ENCODE peak calls at places on chromosomes 4 and X, in eight cellular contexts. One of them, this sample, is unnamed.

GRCh38 chr4:103450693-103451092 is 252.6 kb upstream of the CENPE start:
- DNase-seq in fibroblast of pulmonary artery: no peak
- DNase-seq in left colon: no peak
- DNase-seq in WTC11: no peak
- DNase-seq in stimulated activated CD4-positive, alpha-beta T cell treated with anti-CD3 and anti-CD28 coated beads, Interleukin-15, amount 100 ng/mL, for 1 hour: no peak
- DNase-seq in NCI-H460: no peak
- DNase-seq in small intestine: no peak
- DNase-seq in activated gamma-delta T cell treated with Interleukin-2 at 50 U/mL for 16 hours: no peak
- DNase-seq in this sample: no peak

GRCh38 chr4:6781113-6781512 is 1.4 kb upstream of the KIAA0232 start:
- DNase-seq in fibroblast of pulmonary artery: no peak
- DNase-seq in left colon: peak; percentile 52
- DNase-seq in WTC11: no peak
- DNase-seq in stimulated activated CD4-positive, alpha-beta T cell treated with anti-CD3 and anti-CD28 coated beads, Interleukin-15, amount 100 ng/mL, for 1 hour: no peak
- DNase-seq in NCI-H460: no peak
- DNase-seq in small intestine: no peak
- DNase-seq in activated gamma-delta T cell treated with Interleukin-2 at 50 U/mL for 16 hours: no peak
- DNase-seq in this sample: no peak

GRCh38 chr4:188008377-188008776 is 12.8 kb downstream of the ZFP42 start:
- DNase-seq in fibroblast of pulmonary artery: peak; percentile 48
- DNase-seq in left colon: no peak
- DNase-seq in WTC11: no peak
- DNase-seq in stimulated activated CD4-positive, alpha-beta T cell treated with anti-CD3 and anti-CD28 coated beads, Interleukin-15, amount 100 ng/mL, for 1 hour: no peak
- DNase-seq in NCI-H460: peak; percentile 25
- DNase-seq in small intestine: no peak
- DNase-seq in activated gamma-delta T cell treated with Interleukin-2 at 50 U/mL for 16 hours: no peak
- DNase-seq in this sample: peak; percentile 52

GRCh38 chr4:52868138-52868537 is 6.0 kb downstream of the RASL11B start:
- DNase-seq in fibroblast of pulmonary artery: no peak
- DNase-seq in left colon: no peak
- DNase-seq in WTC11: peak; percentile 56
- DNase-seq in stimulated activated CD4-positive, alpha-beta T cell treated with anti-CD3 and anti-CD28 coated beads, Interleukin-15, amount 100 ng/mL, for 1 hour: no peak
- DNase-seq in NCI-H460: no peak
- DNase-seq in small intestine: no peak
- DNase-seq in activated gamma-delta T cell treated with Interleukin-2 at 50 U/mL for 16 hours: no peak
- DNase-seq in this sample: no peak

GRCh38 chr4:16801356-16801755 is 97.1 kb downstream of the LDB2 start:
- DNase-seq in fibroblast of pulmonary artery: no peak
- DNase-seq in left colon: no peak
- DNase-seq in WTC11: no peak
- DNase-seq in stimulated activated CD4-positive, alpha-beta T cell treated with anti-CD3 and anti-CD28 coated beads, Interleukin-15, amount 100 ng/mL, for 1 hour: no peak
- DNase-seq in NCI-H460: no peak
- DNase-seq in small intestine: no peak
- DNase-seq in activated gamma-delta T cell treated with Interleukin-2 at 50 U/mL for 16 hours: no peak
- DNase-seq in this sample: no peak

GRCh38 chrX:6667048-6667768 is 132.3 kb upstream of the VCX3A start:
- DNase-seq in fibroblast of pulmonary artery: no peak
- DNase-seq in left colon: no peak
- DNase-seq in WTC11: no peak
- DNase-seq in stimulated activated CD4-positive, alpha-beta T cell treated with anti-CD3 and anti-CD28 coated beads, Interleukin-15, amount 100 ng/mL, for 1 hour: no peak
- DNase-seq in NCI-H460: no peak
- DNase-seq in small intestine: no peak
- DNase-seq in activated gamma-delta T cell treated with Interleukin-2 at 50 U/mL for 16 hours: no peak
- DNase-seq in this sample: no peak

GRCh38 chr4:106365613-106366012 is 3.0 kb downstream of the GIMD1 start:
- DNase-seq in fibroblast of pulmonary artery: peak; percentile 92
- DNase-seq in left colon: no peak
- DNase-seq in WTC11: no peak
- DNase-seq in stimulated activated CD4-positive, alpha-beta T cell treated with anti-CD3 and anti-CD28 coated beads, Interleukin-15, amount 100 ng/mL, for 1 hour: no peak
- DNase-seq in NCI-H460: peak; percentile 18
- DNase-seq in small intestine: peak; percentile 67
- DNase-seq in activated gamma-delta T cell treated with Interleukin-2 at 50 U/mL for 16 hours: no peak
- DNase-seq in this sample: peak; percentile 84

GRCh38 chr4:173526724-173527102 is 3.3 kb downstream of the HAND2 start:
- DNase-seq in fibroblast of pulmonary artery: no peak
- DNase-seq in left colon: no peak
- DNase-seq in WTC11: no peak
- DNase-seq in stimulated activated CD4-positive, alpha-beta T cell treated with anti-CD3 and anti-CD28 coated beads, Interleukin-15, amount 100 ng/mL, for 1 hour: no peak
- DNase-seq in NCI-H460: no peak
- DNase-seq in small intestine: no peak
- DNase-seq in activated gamma-delta T cell treated with Interleukin-2 at 50 U/mL for 16 hours: no peak
- DNase-seq in this sample: no peak

GRCh38 chrX:13901354-13901753 is 84.5 kb upstream of the GPM6B start:
- DNase-seq in fibroblast of pulmonary artery: no peak
- DNase-seq in left colon: no peak
- DNase-seq in WTC11: no peak
- DNase-seq in stimulated activated CD4-positive, alpha-beta T cell treated with anti-CD3 and anti-CD28 coated beads, Interleukin-15, amount 100 ng/mL, for 1 hour: no peak
- DNase-seq in NCI-H460: no peak
- DNase-seq in small intestine: no peak
- DNase-seq in activated gamma-delta T cell treated with Interleukin-2 at 50 U/mL for 16 hours: no peak
- DNase-seq in this sample: no peak

GRCh38 chr4:891747-892146 is 40.4 kb downstream of the GAK start:
- DNase-seq in fibroblast of pulmonary artery: peak; percentile 10
- DNase-seq in left colon: no peak
- DNase-seq in WTC11: peak; percentile 74
- DNase-seq in stimulated activated CD4-positive, alpha-beta T cell treated with anti-CD3 and anti-CD28 coated beads, Interleukin-15, amount 100 ng/mL, for 1 hour: no peak
- DNase-seq in NCI-H460: no peak
- DNase-seq in small intestine: peak; percentile 2
- DNase-seq in activated gamma-delta T cell treated with Interleukin-2 at 50 U/mL for 16 hours: no peak
- DNase-seq in this sample: no peak

GRCh38 chr4:89158884-89159503 is 47.7 kb downstream of the TIGD2 start:
- DNase-seq in fibroblast of pulmonary artery: peak; percentile 72
- DNase-seq in left colon: no peak
- DNase-seq in WTC11: no peak
- DNase-seq in stimulated activated CD4-positive, alpha-beta T cell treated with anti-CD3 and anti-CD28 coated beads, Interleukin-15, amount 100 ng/mL, for 1 hour: no peak
- DNase-seq in NCI-H460: peak; percentile 66
- DNase-seq in small intestine: peak; percentile 56
- DNase-seq in activated gamma-delta T cell treated with Interleukin-2 at 50 U/mL for 16 hours: no peak
- DNase-seq in this sample: peak; percentile 40

GRCh38 chr4:54234497-54235205 is 5.6 kb downstream of the PDGFRA start:
- DNase-seq in fibroblast of pulmonary artery: peak; percentile 39
- DNase-seq in left colon: no peak
- DNase-seq in WTC11: no peak
- DNase-seq in stimulated activated CD4-positive, alpha-beta T cell treated with anti-CD3 and anti-CD28 coated beads, Interleukin-15, amount 100 ng/mL, for 1 hour: no peak
- DNase-seq in NCI-H460: no peak
- DNase-seq in small intestine: no peak
- DNase-seq in activated gamma-delta T cell treated with Interleukin-2 at 50 U/mL for 16 hours: no peak
- DNase-seq in this sample: peak; percentile 70

GRCh38 chr4:123017636-123018390 is 95.4 kb upstream of the NUDT6 start:
- DNase-seq in fibroblast of pulmonary artery: peak; percentile 60
- DNase-seq in left colon: no peak
- DNase-seq in WTC11: no peak
- DNase-seq in stimulated activated CD4-positive, alpha-beta T cell treated with anti-CD3 and anti-CD28 coated beads, Interleukin-15, amount 100 ng/mL, for 1 hour: no peak
- DNase-seq in NCI-H460: no peak
- DNase-seq in small intestine: no peak
- DNase-seq in activated gamma-delta T cell treated with Interleukin-2 at 50 U/mL for 16 hours: no peak
- DNase-seq in this sample: peak; percentile 16

GRCh38 chr4:80069108-80069836 is 3.8 kb downstream of the ANTXR2 start:
- DNase-seq in fibroblast of pulmonary artery: no peak
- DNase-seq in left colon: no peak
- DNase-seq in WTC11: no peak
- DNase-seq in stimulated activated CD4-positive, alpha-beta T cell treated with anti-CD3 and anti-CD28 coated beads, Interleukin-15, amount 100 ng/mL, for 1 hour: no peak
- DNase-seq in NCI-H460: no peak
- DNase-seq in small intestine: peak; percentile 38
- DNase-seq in activated gamma-delta T cell treated with Interleukin-2 at 50 U/mL for 16 hours: no peak
- DNase-seq in this sample: no peak

GRCh38 chr4:138697771-138698170 is 317.8 kb upstream of the NOCT start:
- DNase-seq in fibroblast of pulmonary artery: peak; percentile 34
- DNase-seq in left colon: no peak
- DNase-seq in WTC11: no peak
- DNase-seq in stimulated activated CD4-positive, alpha-beta T cell treated with anti-CD3 and anti-CD28 coated beads, Interleukin-15, amount 100 ng/mL, for 1 hour: no peak
- DNase-seq in NCI-H460: no peak
- DNase-seq in small intestine: no peak
- DNase-seq in activated gamma-delta T cell treated with Interleukin-2 at 50 U/mL for 16 hours: no peak
- DNase-seq in this sample: peak; percentile 58

GRCh38 chr4:82868572-82868971 is 22.4 kb downstream of the SEC31A start:
- DNase-seq in fibroblast of pulmonary artery: no peak
- DNase-seq in left colon: no peak
- DNase-seq in WTC11: no peak
- DNase-seq in stimulated activated CD4-positive, alpha-beta T cell treated with anti-CD3 and anti-CD28 coated beads, Interleukin-15, amount 100 ng/mL, for 1 hour: no peak
- DNase-seq in NCI-H460: no peak
- DNase-seq in small intestine: no peak
- DNase-seq in activated gamma-delta T cell treated with Interleukin-2 at 50 U/mL for 16 hours: no peak
- DNase-seq in this sample: no peak